ENCODE peak calls at places on chromosomes 5 and 9, in eight cellular contexts. One of them, this sample, is unnamed.

GRCh38 chr5:59067976-59068651 is 485.2 kb downstream of the RAB3C start:
- DNase-seq in amygdala: no peak
- DNase-seq in posterior vena cava: no peak
- DNase-seq in NCI-H69: no peak
- DNase-seq in stimulated activated CD4-positive, alpha-beta T cell treated with anti-CD3 and anti-CD28 coated beads, Interleukin-2, amount 100 ng/mL, for 48 hours: no peak
- DNase-seq in foreskin fibroblast: peak; percentile 48
- DNase-seq in pancreas: no peak
- DNase-seq in activated T-cell treated with anti-CD3 and anti-CD28 coated beads, Interleukin-2, amount 50 U/mL, for 72 hours: no peak
- DNase-seq in this sample: no peak

GRCh38 chr5:159031513-159031912 is 68.2 kb downstream of the EBF1 start:
- DNase-seq in amygdala: no peak
- DNase-seq in posterior vena cava: no peak
- DNase-seq in NCI-H69: no peak
- DNase-seq in stimulated activated CD4-positive, alpha-beta T cell treated with anti-CD3 and anti-CD28 coated beads, Interleukin-2, amount 100 ng/mL, for 48 hours: no peak
- DNase-seq in foreskin fibroblast: no peak
- DNase-seq in pancreas: no peak
- DNase-seq in activated T-cell treated with anti-CD3 and anti-CD28 coated beads, Interleukin-2, amount 50 U/mL, for 72 hours: no peak
- DNase-seq in this sample: no peak

GRCh38 chr9:136614967-136615623 is 47.6 kb upstream of the EGFL7 start:
- DNase-seq in amygdala: no peak
- DNase-seq in posterior vena cava: no peak
- DNase-seq in NCI-H69: peak; percentile 23
- DNase-seq in stimulated activated CD4-positive, alpha-beta T cell treated with anti-CD3 and anti-CD28 coated beads, Interleukin-2, amount 100 ng/mL, for 48 hours: no peak
- DNase-seq in foreskin fibroblast: no peak
- DNase-seq in pancreas: no peak
- DNase-seq in activated T-cell treated with anti-CD3 and anti-CD28 coated beads, Interleukin-2, amount 50 U/mL, for 72 hours: no peak
- DNase-seq in this sample: no peak

GRCh38 chr5:16713386-16713928 is 96.7 kb upstream of the RETREG1 start:
- DNase-seq in amygdala: no peak
- DNase-seq in posterior vena cava: no peak
- DNase-seq in NCI-H69: peak; percentile 98
- DNase-seq in stimulated activated CD4-positive, alpha-beta T cell treated with anti-CD3 and anti-CD28 coated beads, Interleukin-2, amount 100 ng/mL, for 48 hours: no peak
- DNase-seq in foreskin fibroblast: peak; percentile 21
- DNase-seq in pancreas: no peak
- DNase-seq in activated T-cell treated with anti-CD3 and anti-CD28 coated beads, Interleukin-2, amount 50 U/mL, for 72 hours: no peak
- DNase-seq in this sample: no peak

GRCh38 chr9:107740088-107740980 is 250.8 kb upstream of the KLF4 start:
- DNase-seq in amygdala: no peak
- DNase-seq in posterior vena cava: no peak
- DNase-seq in NCI-H69: peak; percentile 72
- DNase-seq in stimulated activated CD4-positive, alpha-beta T cell treated with anti-CD3 and anti-CD28 coated beads, Interleukin-2, amount 100 ng/mL, for 48 hours: no peak
- DNase-seq in foreskin fibroblast: no peak
- DNase-seq in pancreas: no peak
- DNase-seq in activated T-cell treated with anti-CD3 and anti-CD28 coated beads, Interleukin-2, amount 50 U/mL, for 72 hours: no peak
- DNase-seq in this sample: no peak

GRCh38 chr9:3342159-3342777 is 183.5 kb downstream of the RFX3 start:
- DNase-seq in amygdala: no peak
- DNase-seq in posterior vena cava: no peak
- DNase-seq in NCI-H69: no peak
- DNase-seq in stimulated activated CD4-positive, alpha-beta T cell treated with anti-CD3 and anti-CD28 coated beads, Interleukin-2, amount 100 ng/mL, for 48 hours: no peak
- DNase-seq in foreskin fibroblast: peak; percentile 58
- DNase-seq in pancreas: no peak
- DNase-seq in activated T-cell treated with anti-CD3 and anti-CD28 coated beads, Interleukin-2, amount 50 U/mL, for 72 hours: no peak
- DNase-seq in this sample: no peak

GRCh38 chr5:60092671-60093422 is 199.3 kb upstream of the PDE4D start:
- DNase-seq in amygdala: no peak
- DNase-seq in posterior vena cava: no peak
- DNase-seq in NCI-H69: no peak
- DNase-seq in stimulated activated CD4-positive, alpha-beta T cell treated with anti-CD3 and anti-CD28 coated beads, Interleukin-2, amount 100 ng/mL, for 48 hours: no peak
- DNase-seq in foreskin fibroblast: peak; percentile 39
- DNase-seq in pancreas: no peak
- DNase-seq in activated T-cell treated with anti-CD3 and anti-CD28 coated beads, Interleukin-2, amount 50 U/mL, for 72 hours: no peak
- DNase-seq in this sample: no peak

GRCh38 chr5:218457-219289 is 553 bp downstream of the SDHA start:
- DNase-seq in amygdala: no peak
- DNase-seq in posterior vena cava: peak; percentile 88
- DNase-seq in NCI-H69: peak; percentile 65
- DNase-seq in stimulated activated CD4-positive, alpha-beta T cell treated with anti-CD3 and anti-CD28 coated beads, Interleukin-2, amount 100 ng/mL, for 48 hours: peak; percentile 10
- DNase-seq in foreskin fibroblast: no peak
- DNase-seq in pancreas: peak; percentile 66
- DNase-seq in activated T-cell treated with anti-CD3 and anti-CD28 coated beads, Interleukin-2, amount 50 U/mL, for 72 hours: peak; percentile 34
- DNase-seq in this sample: peak; percentile 26

GRCh38 chr5:51694826-51695225 is 311.6 kb downstream of the ISL1 start:
- DNase-seq in amygdala: no peak
- DNase-seq in posterior vena cava: no peak
- DNase-seq in NCI-H69: no peak
- DNase-seq in stimulated activated CD4-positive, alpha-beta T cell treated with anti-CD3 and anti-CD28 coated beads, Interleukin-2, amount 100 ng/mL, for 48 hours: no peak
- DNase-seq in foreskin fibroblast: no peak
- DNase-seq in pancreas: no peak
- DNase-seq in activated T-cell treated with anti-CD3 and anti-CD28 coated beads, Interleukin-2, amount 50 U/mL, for 72 hours: no peak
- DNase-seq in this sample: no peak

GRCh38 chr5:74988273-74988983 is 63.9 kb downstream of the GCNT4 start:
- DNase-seq in amygdala: no peak
- DNase-seq in posterior vena cava: no peak
- DNase-seq in NCI-H69: no peak
- DNase-seq in stimulated activated CD4-positive, alpha-beta T cell treated with anti-CD3 and anti-CD28 coated beads, Interleukin-2, amount 100 ng/mL, for 48 hours: no peak
- DNase-seq in foreskin fibroblast: no peak
- DNase-seq in pancreas: no peak
- DNase-seq in activated T-cell treated with anti-CD3 and anti-CD28 coated beads, Interleukin-2, amount 50 U/mL, for 72 hours: no peak
- DNase-seq in this sample: no peak

GRCh38 chr5:19322716-19323485 is 665.1 kb downstream of the CDH18 start:
- DNase-seq in amygdala: no peak
- DNase-seq in posterior vena cava: no peak
- DNase-seq in NCI-H69: peak; percentile 76
- DNase-seq in stimulated activated CD4-positive, alpha-beta T cell treated with anti-CD3 and anti-CD28 coated beads, Interleukin-2, amount 100 ng/mL, for 48 hours: no peak
- DNase-seq in foreskin fibroblast: no peak
- DNase-seq in pancreas: no peak
- DNase-seq in activated T-cell treated with anti-CD3 and anti-CD28 coated beads, Interleukin-2, amount 50 U/mL, for 72 hours: no peak
- DNase-seq in this sample: no peak

GRCh38 chr9:130379649-130379970 is 65.2 kb upstream of the ASS1 start:
- DNase-seq in amygdala: no peak
- DNase-seq in posterior vena cava: no peak
- DNase-seq in NCI-H69: no peak
- DNase-seq in stimulated activated CD4-positive, alpha-beta T cell treated with anti-CD3 and anti-CD28 coated beads, Interleukin-2, amount 100 ng/mL, for 48 hours: no peak
- DNase-seq in foreskin fibroblast: no peak
- DNase-seq in pancreas: no peak
- DNase-seq in activated T-cell treated with anti-CD3 and anti-CD28 coated beads, Interleukin-2, amount 50 U/mL, for 72 hours: no peak
- DNase-seq in this sample: no peak

GRCh38 chr5:125756456-125756855 is 666.8 kb upstream of the GRAMD2B start:
- DNase-seq in amygdala: no peak
- DNase-seq in posterior vena cava: no peak
- DNase-seq in NCI-H69: no peak
- DNase-seq in stimulated activated CD4-positive, alpha-beta T cell treated with anti-CD3 and anti-CD28 coated beads, Interleukin-2, amount 100 ng/mL, for 48 hours: no peak
- DNase-seq in foreskin fibroblast: peak; percentile 18
- DNase-seq in pancreas: no peak
- DNase-seq in activated T-cell treated with anti-CD3 and anti-CD28 coated beads, Interleukin-2, amount 50 U/mL, for 72 hours: no peak
- DNase-seq in this sample: no peak

GRCh38 chr5:38403407-38403806 is 145.0 kb downstream of the EGFLAM start:
- DNase-seq in amygdala: no peak
- DNase-seq in posterior vena cava: no peak
- DNase-seq in NCI-H69: no peak
- DNase-seq in stimulated activated CD4-positive, alpha-beta T cell treated with anti-CD3 and anti-CD28 coated beads, Interleukin-2, amount 100 ng/mL, for 48 hours: no peak
- DNase-seq in foreskin fibroblast: peak; percentile 49
- DNase-seq in pancreas: no peak
- DNase-seq in activated T-cell treated with anti-CD3 and anti-CD28 coated beads, Interleukin-2, amount 50 U/mL, for 72 hours: no peak
- DNase-seq in this sample: no peak

GRCh38 chr5:32710335-32710858 is 724 bp upstream of the NPR3 start:
- DNase-seq in amygdala: no peak
- DNase-seq in posterior vena cava: peak; percentile 82
- DNase-seq in NCI-H69: peak; percentile 32
- DNase-seq in stimulated activated CD4-positive, alpha-beta T cell treated with anti-CD3 and anti-CD28 coated beads, Interleukin-2, amount 100 ng/mL, for 48 hours: no peak
- DNase-seq in foreskin fibroblast: no peak
- DNase-seq in pancreas: no peak
- DNase-seq in activated T-cell treated with anti-CD3 and anti-CD28 coated beads, Interleukin-2, amount 50 U/mL, for 72 hours: peak; percentile 11
- DNase-seq in this sample: peak; percentile 53

GRCh38 chr9:128098017-128098935 is 29.3 kb downstream of the PTGES2 start:
- DNase-seq in amygdala: peak; percentile 77
- DNase-seq in posterior vena cava: peak; percentile 96
- DNase-seq in NCI-H69: peak; percentile 98
- DNase-seq in stimulated activated CD4-positive, alpha-beta T cell treated with anti-CD3 and anti-CD28 coated beads, Interleukin-2, amount 100 ng/mL, for 48 hours: no peak
- DNase-seq in foreskin fibroblast: peak; percentile 96
- DNase-seq in pancreas: peak; percentile 97
- DNase-seq in activated T-cell treated with anti-CD3 and anti-CD28 coated beads, Interleukin-2, amount 50 U/mL, for 72 hours: peak; percentile 67
- DNase-seq in this sample: no peak

GRCh38 chr5:74938250-74938649 is 72.1 kb upstream of the FAM169A start:
- DNase-seq in amygdala: no peak
- DNase-seq in posterior vena cava: no peak
- DNase-seq in NCI-H69: no peak
- DNase-seq in stimulated activated CD4-positive, alpha-beta T cell treated with anti-CD3 and anti-CD28 coated beads, Interleukin-2, amount 100 ng/mL, for 48 hours: no peak
- DNase-seq in foreskin fibroblast: no peak
- DNase-seq in pancreas: no peak
- DNase-seq in activated T-cell treated with anti-CD3 and anti-CD28 coated beads, Interleukin-2, amount 50 U/mL, for 72 hours: no peak
- DNase-seq in this sample: no peak

GRCh38 chr9:137458194-137459146 is 664 bp downstream of the NSMF start:
- DNase-seq in amygdala: peak; percentile 43
- DNase-seq in posterior vena cava: peak; percentile 83
- DNase-seq in NCI-H69: peak; percentile 86
- DNase-seq in stimulated activated CD4-positive, alpha-beta T cell treated with anti-CD3 and anti-CD28 coated beads, Interleukin-2, amount 100 ng/mL, for 48 hours: no peak
- DNase-seq in foreskin fibroblast: no peak
- DNase-seq in pancreas: peak; percentile 78
- DNase-seq in activated T-cell treated with anti-CD3 and anti-CD28 coated beads, Interleukin-2, amount 50 U/mL, for 72 hours: peak; percentile 41
- DNase-seq in this sample: no peak

GRCh38 chr5:137141779-137142178 is 357.3 kb downstream of the SPOCK1 start:
- DNase-seq in amygdala: no peak
- DNase-seq in posterior vena cava: no peak
- DNase-seq in NCI-H69: peak; percentile 92
- DNase-seq in stimulated activated CD4-positive, alpha-beta T cell treated with anti-CD3 and anti-CD28 coated beads, Interleukin-2, amount 100 ng/mL, for 48 hours: no peak
- DNase-seq in foreskin fibroblast: peak; percentile 29
- DNase-seq in pancreas: no peak
- DNase-seq in activated T-cell treated with anti-CD3 and anti-CD28 coated beads, Interleukin-2, amount 50 U/mL, for 72 hours: no peak
- DNase-seq in this sample: no peak

GRCh38 chr5:148792649-148793048 is 33.8 kb upstream of the ADRB2 start:
- DNase-seq in amygdala: no peak
- DNase-seq in posterior vena cava: no peak
- DNase-seq in NCI-H69: no peak
- DNase-seq in stimulated activated CD4-positive, alpha-beta T cell treated with anti-CD3 and anti-CD28 coated beads, Interleukin-2, amount 100 ng/mL, for 48 hours: no peak
- DNase-seq in foreskin fibroblast: no peak
- DNase-seq in pancreas: no peak
- DNase-seq in activated T-cell treated with anti-CD3 and anti-CD28 coated beads, Interleukin-2, amount 50 U/mL, for 72 hours: peak; percentile 16
- DNase-seq in this sample: no peak

GRCh38 chr9:113520109-113520642 is 56.6 kb downstream of the RGS3 start:
- DNase-seq in amygdala: no peak
- DNase-seq in posterior vena cava: no peak
- DNase-seq in NCI-H69: no peak
- DNase-seq in stimulated activated CD4-positive, alpha-beta T cell treated with anti-CD3 and anti-CD28 coated beads, Interleukin-2, amount 100 ng/mL, for 48 hours: no peak
- DNase-seq in foreskin fibroblast: no peak
- DNase-seq in pancreas: peak; percentile 60
- DNase-seq in activated T-cell treated with anti-CD3 and anti-CD28 coated beads, Interleukin-2, amount 50 U/mL, for 72 hours: peak; percentile 47
- DNase-seq in this sample: peak; percentile 75

GRCh38 chr9:136880651-136881050 is 5.7 kb upstream of the TRAF2 start:
- DNase-seq in amygdala: no peak
- DNase-seq in posterior vena cava: no peak
- DNase-seq in NCI-H69: peak; percentile 41
- DNase-seq in stimulated activated CD4-positive, alpha-beta T cell treated with anti-CD3 and anti-CD28 coated beads, Interleukin-2, amount 100 ng/mL, for 48 hours: no peak
- DNase-seq in foreskin fibroblast: no peak
- DNase-seq in pancreas: no peak
- DNase-seq in activated T-cell treated with anti-CD3 and anti-CD28 coated beads, Interleukin-2, amount 50 U/mL, for 72 hours: no peak
- DNase-seq in this sample: peak; percentile 64

GRCh38 chr5:139806726-139807646 is 11.4 kb downstream of the PSD2 start:
- DNase-seq in amygdala: peak; percentile 29
- DNase-seq in posterior vena cava: peak; percentile 50
- DNase-seq in NCI-H69: no peak
- DNase-seq in stimulated activated CD4-positive, alpha-beta T cell treated with anti-CD3 and anti-CD28 coated beads, Interleukin-2, amount 100 ng/mL, for 48 hours: no peak
- DNase-seq in foreskin fibroblast: no peak
- DNase-seq in pancreas: peak; percentile 1
- DNase-seq in activated T-cell treated with anti-CD3 and anti-CD28 coated beads, Interleukin-2, amount 50 U/mL, for 72 hours: no peak
- DNase-seq in this sample: no peak

GRCh38 chr5:61148516-61148915 is 13.8 kb downstream of the SMIM15 start:
- DNase-seq in amygdala: no peak
- DNase-seq in posterior vena cava: no peak
- DNase-seq in NCI-H69: no peak
- DNase-seq in stimulated activated CD4-positive, alpha-beta T cell treated with anti-CD3 and anti-CD28 coated beads, Interleukin-2, amount 100 ng/mL, for 48 hours: no peak
- DNase-seq in foreskin fibroblast: no peak
- DNase-seq in pancreas: no peak
- DNase-seq in activated T-cell treated with anti-CD3 and anti-CD28 coated beads, Interleukin-2, amount 50 U/mL, for 72 hours: no peak
- DNase-seq in this sample: no peak

GRCh38 chr5:171907731-171908343 is 98.6 kb downstream of the FBXW11 start:
- DNase-seq in amygdala: no peak
- DNase-seq in posterior vena cava: no peak
- DNase-seq in NCI-H69: peak; percentile 75
- DNase-seq in stimulated activated CD4-positive, alpha-beta T cell treated with anti-CD3 and anti-CD28 coated beads, Interleukin-2, amount 100 ng/mL, for 48 hours: peak; percentile 54
- DNase-seq in foreskin fibroblast: peak; percentile 52
- DNase-seq in pancreas: no peak
- DNase-seq in activated T-cell treated with anti-CD3 and anti-CD28 coated beads, Interleukin-2, amount 50 U/mL, for 72 hours: peak; percentile 53
- DNase-seq in this sample: peak; percentile 30

GRCh38 chr5:180347651-180348050 is 5.5 kb downstream of the GFPT2 start:
- DNase-seq in amygdala: no peak
- DNase-seq in posterior vena cava: no peak
- DNase-seq in NCI-H69: no peak
- DNase-seq in stimulated activated CD4-positive, alpha-beta T cell treated with anti-CD3 and anti-CD28 coated beads, Interleukin-2, amount 100 ng/mL, for 48 hours: no peak
- DNase-seq in foreskin fibroblast: no peak
- DNase-seq in pancreas: no peak
- DNase-seq in activated T-cell treated with anti-CD3 and anti-CD28 coated beads, Interleukin-2, amount 50 U/mL, for 72 hours: no peak
- DNase-seq in this sample: no peak

GRCh38 chr5:173451031-173451430 is 122.8 kb upstream of the STC2 start:
- DNase-seq in amygdala: no peak
- DNase-seq in posterior vena cava: no peak
- DNase-seq in NCI-H69: peak; percentile 64
- DNase-seq in stimulated activated CD4-positive, alpha-beta T cell treated with anti-CD3 and anti-CD28 coated beads, Interleukin-2, amount 100 ng/mL, for 48 hours: no peak
- DNase-seq in foreskin fibroblast: no peak
- DNase-seq in pancreas: no peak
- DNase-seq in activated T-cell treated with anti-CD3 and anti-CD28 coated beads, Interleukin-2, amount 50 U/mL, for 72 hours: peak; percentile 1
- DNase-seq in this sample: peak; percentile 50

GRCh38 chr5:88502179-88503064 is 233.8 kb upstream of the TMEM161B start:
- DNase-seq in amygdala: no peak
- DNase-seq in posterior vena cava: no peak
- DNase-seq in NCI-H69: peak; percentile 85
- DNase-seq in stimulated activated CD4-positive, alpha-beta T cell treated with anti-CD3 and anti-CD28 coated beads, Interleukin-2, amount 100 ng/mL, for 48 hours: no peak
- DNase-seq in foreskin fibroblast: peak; percentile 0
- DNase-seq in pancreas: no peak
- DNase-seq in activated T-cell treated with anti-CD3 and anti-CD28 coated beads, Interleukin-2, amount 50 U/mL, for 72 hours: peak; percentile 4
- DNase-seq in this sample: peak; percentile 11

GRCh38 chr9:686381-686813 is 155.1 kb upstream of the DMRT1 start:
- DNase-seq in amygdala: no peak
- DNase-seq in posterior vena cava: no peak
- DNase-seq in NCI-H69: no peak
- DNase-seq in stimulated activated CD4-positive, alpha-beta T cell treated with anti-CD3 and anti-CD28 coated beads, Interleukin-2, amount 100 ng/mL, for 48 hours: no peak
- DNase-seq in foreskin fibroblast: peak; percentile 63
- DNase-seq in pancreas: no peak
- DNase-seq in activated T-cell treated with anti-CD3 and anti-CD28 coated beads, Interleukin-2, amount 50 U/mL, for 72 hours: no peak
- DNase-seq in this sample: no peak

GRCh38 chr5:36607114-36607561 is 732 bp downstream of the SLC1A3 start:
- DNase-seq in amygdala: no peak
- DNase-seq in posterior vena cava: no peak
- DNase-seq in NCI-H69: peak; percentile 35
- DNase-seq in stimulated activated CD4-positive, alpha-beta T cell treated with anti-CD3 and anti-CD28 coated beads, Interleukin-2, amount 100 ng/mL, for 48 hours: peak; percentile 1
- DNase-seq in foreskin fibroblast: peak; percentile 47
- DNase-seq in pancreas: no peak
- DNase-seq in activated T-cell treated with anti-CD3 and anti-CD28 coated beads, Interleukin-2, amount 50 U/mL, for 72 hours: no peak
- DNase-seq in this sample: no peak

GRCh38 chr9:89470239-89470638 is 27.7 kb downstream of the SEMA4D start:
- DNase-seq in amygdala: no peak
- DNase-seq in posterior vena cava: no peak
- DNase-seq in NCI-H69: peak; percentile 88
- DNase-seq in stimulated activated CD4-positive, alpha-beta T cell treated with anti-CD3 and anti-CD28 coated beads, Interleukin-2, amount 100 ng/mL, for 48 hours: no peak
- DNase-seq in foreskin fibroblast: no peak
- DNase-seq in pancreas: no peak
- DNase-seq in activated T-cell treated with anti-CD3 and anti-CD28 coated beads, Interleukin-2, amount 50 U/mL, for 72 hours: no peak
- DNase-seq in this sample: no peak

GRCh38 chr5:157265714-157266285 is at the start of gene CYFIP2:
- DNase-seq in amygdala: no peak
- DNase-seq in posterior vena cava: peak; percentile 85
- DNase-seq in NCI-H69: peak; percentile 90
- DNase-seq in stimulated activated CD4-positive, alpha-beta T cell treated with anti-CD3 and anti-CD28 coated beads, Interleukin-2, amount 100 ng/mL, for 48 hours: peak; percentile 70
- DNase-seq in foreskin fibroblast: peak; percentile 14
- DNase-seq in pancreas: peak; percentile 65
- DNase-seq in activated T-cell treated with anti-CD3 and anti-CD28 coated beads, Interleukin-2, amount 50 U/mL, for 72 hours: peak; percentile 87
- DNase-seq in this sample: peak; percentile 93

GRCh38 chr5:38768411-38769211 is 77.2 kb upstream of the OSMR start:
- DNase-seq in amygdala: no peak
- DNase-seq in posterior vena cava: no peak
- DNase-seq in NCI-H69: no peak
- DNase-seq in stimulated activated CD4-positive, alpha-beta T cell treated with anti-CD3 and anti-CD28 coated beads, Interleukin-2, amount 100 ng/mL, for 48 hours: no peak
- DNase-seq in foreskin fibroblast: no peak
- DNase-seq in pancreas: no peak
- DNase-seq in activated T-cell treated with anti-CD3 and anti-CD28 coated beads, Interleukin-2, amount 50 U/mL, for 72 hours: no peak
- DNase-seq in this sample: no peak

GRCh38 chr5:93191426-93191825 is 389.6 kb downstream of the NR2F1-AS1 start:
- DNase-seq in amygdala: no peak
- DNase-seq in posterior vena cava: no peak
- DNase-seq in NCI-H69: no peak
- DNase-seq in stimulated activated CD4-positive, alpha-beta T cell treated with anti-CD3 and anti-CD28 coated beads, Interleukin-2, amount 100 ng/mL, for 48 hours: no peak
- DNase-seq in foreskin fibroblast: no peak
- DNase-seq in pancreas: no peak
- DNase-seq in activated T-cell treated with anti-CD3 and anti-CD28 coated beads, Interleukin-2, amount 50 U/mL, for 72 hours: no peak
- DNase-seq in this sample: no peak